ENCODE peak calls at places on chromosomes 5 and 9, in five cellular contexts. P is neuronal stem cell, E is trophoblast cell, F is IMR-90, B is mesenchymal stem cell. O is an unnamed sample.

GRCh38 chr9:18542837-18543405 is 69.0 kb downstream of the ADAMTSL1 start:
- DNase-seq in P (no peak), E (no peak), F (peak; percentile 51), B (peak; percentile 6), O (no peak)

GRCh38 chr5:124888622-124889521 is 142.4 kb upstream of the ZNF608 start:
- DNase-seq in P (no peak), E (no peak), F (no peak), B (peak; percentile 17), O (no peak)

GRCh38 chr5:67206381-67207328 is 10.1 kb upstream of the CD180 start:
- DNase-seq in P (no peak), E (peak; percentile 83), F (peak; percentile 84), B (no peak), O (no peak)

GRCh38 chr9:80197661-80198060 is 625.9 kb downstream of the TLE4 start:
- DNase-seq in P (no peak), E (no peak), F (peak; percentile 84), B (no peak), O (no peak)

GRCh38 chr9:134065720-134066419 is 2.0 kb downstream of the BRD3 start:
- DNase-seq in P (no peak), E (no peak), F (peak; percentile 66), B (peak; percentile 81), O (peak; percentile 28)

GRCh38 chr5:94111209-94112004 is 370.0 kb upstream of the POU5F2 start:
- DNase-seq in P (peak; percentile 79), E (peak; percentile 95), F (peak; percentile 95), B (peak; percentile 95), O (peak; percentile 98)

GRCh38 chr9:132404228-132404881 is 2.3 kb downstream of the TTF1 start:
- DNase-seq in P (no peak), E (no peak), F (no peak), B (peak; percentile 26), O (no peak)

GRCh38 chr5:142432369-142432863 is 107.6 kb upstream of the SPRY4 start:
- DNase-seq in P (no peak), E (no peak), F (no peak), B (no peak), O (no peak)

GRCh38 chr9:86731511-86731993 is 215.8 kb downstream of the GAS1 start:
- DNase-seq in P (no peak), E (no peak), F (peak; percentile 78), B (no peak), O (no peak)

GRCh38 chr5:178642351-178642909 is 15.6 kb upstream of the CLK4 start:
- DNase-seq in P (no peak), E (peak; percentile 94), F (peak; percentile 79), B (peak; percentile 90), O (no peak)

GRCh38 chr9:29697011-29697410 is 2123.7 kb upstream of the C9orf72 start:
- DNase-seq in P (no peak), E (no peak), F (no peak), B (peak; percentile 48), O (no peak)

GRCh38 chr5:96567188-96567587 is 95.0 kb upstream of the CAST start:
- DNase-seq in P (no peak), E (no peak), F (peak; percentile 43), B (peak; percentile 87), O (no peak)

GRCh38 chr5:145806923-145807322 is 28.2 kb downstream of the PRELID2 start:
- DNase-seq in P (no peak), E (no peak), F (peak; percentile 10), B (peak; percentile 64), O (no peak)

GRCh38 chr9:117936185-117936758 is 232.1 kb downstream of the TLR4 start:
- DNase-seq in P (no peak), E (no peak), F (no peak), B (no peak), O (no peak)
- H3K27ac ChIP-seq in P (no peak overlapping the region), E (peak overlapping the region; percentile 75), F (no peak overlapping the region), B (no peak overlapping the region), O (no peak overlapping the region)

DNA sequence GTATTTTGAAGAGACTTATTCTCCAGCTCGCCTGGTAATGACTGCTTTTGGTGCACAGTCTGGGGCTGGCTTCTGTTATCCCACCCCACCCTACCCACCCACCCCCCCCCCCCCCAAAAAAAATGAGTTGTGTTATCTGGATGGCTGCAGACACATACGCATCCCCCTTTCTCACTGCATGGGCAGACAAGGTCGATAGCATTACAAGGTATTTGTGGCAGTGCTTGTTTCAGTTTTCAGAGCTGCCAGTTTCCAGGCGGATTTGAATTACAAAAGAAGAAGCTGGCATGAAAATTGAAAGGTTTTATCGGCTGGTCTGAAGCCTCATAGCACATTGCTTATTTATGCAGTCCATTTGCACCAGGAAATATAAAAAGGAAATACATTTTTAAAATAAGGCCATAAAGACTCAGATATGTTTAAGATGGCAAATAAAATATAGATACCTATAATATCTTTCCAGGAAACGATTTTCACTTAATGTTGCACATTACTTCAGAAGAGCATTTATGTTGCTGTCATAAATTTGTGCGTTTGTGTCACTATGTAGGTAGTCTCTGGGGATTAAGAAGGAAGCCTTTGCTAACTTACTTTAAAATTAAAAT is 85.1 kb upstream of the GRHPR start:
- DNase-seq in P (no peak), E (no peak), F (no peak), B (no peak), O (no peak)
- H3K4me1 ChIP-seq in P (peaks cover 27% of the 10 kb centered on the region), E (no peaks in the 10 kb centered on the region), F (no peaks in the 10 kb centered on the region), B (no peaks in the 10 kb centered on the region), O (peaks cover 4% of the 10 kb centered on the region)

GRCh38 chr9:3526903-3527652 is 1.3 kb upstream of the RFX3 start:
- DNase-seq in P (peak; percentile 41), E (no peak), F (peak; percentile 13), B (peak; percentile 50), O (peak; percentile 61)
- H3K14ac ChIP-seq in P (peak overlapping the region; percentile 48), E (peak overlapping the region; percentile 97), F (peak overlapping the region; percentile 99), B (peak overlapping the region; percentile 99), O (peak overlapping the region; percentile 98)

DNA sequence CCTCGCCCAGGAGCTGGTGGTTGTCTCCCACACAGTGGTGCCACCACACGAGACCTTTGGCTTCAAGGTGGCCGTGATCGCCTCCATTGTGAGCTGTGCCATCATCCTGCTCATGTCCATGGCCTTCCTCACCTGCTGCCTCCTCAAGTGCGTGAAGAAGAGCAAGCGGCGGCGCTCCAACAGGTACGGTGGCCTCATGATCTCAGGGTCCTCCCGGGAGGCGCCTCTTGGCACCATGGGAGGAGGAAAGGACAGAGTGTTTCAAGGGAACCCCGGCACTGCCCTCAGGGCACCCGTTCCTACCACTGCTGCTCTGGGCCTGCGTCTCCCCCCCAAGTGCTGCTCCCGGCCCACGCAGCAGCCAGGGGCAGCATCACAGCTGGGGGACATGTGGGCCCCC is 18.2 kb upstream of the CARD19 start:
- DNase-seq in P (no peak), E (no peak), F (no peak), B (no peak), O (no peak)
- H3K27ac ChIP-seq in P (no peak overlapping the region), E (no peak overlapping the region), F (no peak overlapping the region), B (no peak overlapping the region), O (no peak overlapping the region)

GRCh38 chr5:158966691-158967090 is 133.0 kb downstream of the EBF1 start:
- DNase-seq in P (no peak), E (no peak), F (no peak), B (no peak), O (no peak)

GRCh38 chr5:158968160-158968559 is 131.6 kb downstream of the EBF1 start:
- DNase-seq in P (no peak), E (no peak), F (no peak), B (no peak), O (no peak)

GRCh38 chr5:158967566-158967965 is 132.2 kb downstream of the EBF1 start:
- DNase-seq in P (no peak), E (no peak), F (peak; percentile 32), B (peak; percentile 17), O (no peak)

GRCh38 chr5:158975363-158975762 is 124.4 kb downstream of the EBF1 start:
- DNase-seq in P (no peak), E (no peak), F (no peak), B (no peak), O (no peak)

DNA sequence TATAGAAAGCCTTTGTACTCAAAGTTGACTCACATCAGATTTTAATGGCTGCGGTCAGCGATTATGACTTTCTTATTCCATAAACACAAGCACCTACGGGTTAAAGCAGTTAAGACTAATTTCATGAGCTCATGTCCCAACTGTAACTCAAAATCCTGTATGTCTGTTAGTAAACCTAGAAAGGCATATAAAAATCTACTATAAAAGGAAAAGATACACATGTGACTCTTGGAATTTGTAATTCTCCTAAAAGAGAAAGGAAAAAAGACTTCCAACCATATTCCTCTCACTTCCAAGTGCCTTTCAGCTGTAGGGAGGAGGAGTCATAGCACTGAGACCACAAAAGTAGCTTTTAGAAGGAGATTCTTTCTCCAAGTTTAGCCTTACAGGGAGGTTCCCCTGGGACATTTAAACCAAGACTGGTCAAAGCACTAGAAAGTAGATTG is 129.1 kb downstream of the EBF1 start:
- DNase-seq in P (no peak), E (no peak), F (peak; percentile 21), B (no peak), O (no peak)
- H3K4me1 ChIP-seq in P (peaks cover 4% of the 10 kb centered on the region), E (no peaks in the 10 kb centered on the region), F (no peaks in the 10 kb centered on the region), B (no peaks in the 10 kb centered on the region), O (no peaks in the 10 kb centered on the region)

GRCh38 chr9:119092125-119092524 is 277.1 kb downstream of the BRINP1 start:
- DNase-seq in P (no peak), E (no peak), F (no peak), B (no peak), O (no peak)

GRCh38 chr9:119086590-119086989 is 282.6 kb downstream of the BRINP1 start:
- DNase-seq in P (no peak), E (no peak), F (no peak), B (no peak), O (peak; percentile 39)

GRCh38 chr9:119091074-119091473 is 278.2 kb downstream of the BRINP1 start:
- DNase-seq in P (no peak), E (peak; percentile 11), F (no peak), B (no peak), O (no peak)

DNA sequence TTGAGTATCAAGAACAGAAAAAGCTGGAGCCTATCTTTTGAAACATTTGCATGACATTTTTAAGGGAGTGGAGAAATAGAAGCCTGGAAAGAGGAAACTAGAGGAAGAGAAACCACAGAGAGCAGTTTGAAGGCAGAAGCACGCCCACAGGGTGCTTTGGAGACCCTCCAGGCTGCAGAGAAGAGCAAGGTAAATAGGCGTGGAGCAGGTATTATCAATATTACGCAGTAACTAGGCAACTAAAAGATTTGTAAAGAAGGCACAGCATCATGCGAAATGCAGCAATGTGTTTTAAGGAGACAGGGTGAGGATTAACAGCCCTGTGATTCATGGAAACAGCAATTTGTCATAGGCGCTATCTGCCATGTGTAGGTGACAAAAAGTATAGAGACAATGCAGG is 281.2 kb downstream of the BRINP1 start:
- DNase-seq in P (no peak), E (no peak), F (no peak), B (no peak), O (no peak)
- H3K14ac ChIP-seq in P (no peak overlapping the region), E (no peak overlapping the region), F (no peak overlapping the region), B (no peak overlapping the region), O (no peak overlapping the region)

DNA sequence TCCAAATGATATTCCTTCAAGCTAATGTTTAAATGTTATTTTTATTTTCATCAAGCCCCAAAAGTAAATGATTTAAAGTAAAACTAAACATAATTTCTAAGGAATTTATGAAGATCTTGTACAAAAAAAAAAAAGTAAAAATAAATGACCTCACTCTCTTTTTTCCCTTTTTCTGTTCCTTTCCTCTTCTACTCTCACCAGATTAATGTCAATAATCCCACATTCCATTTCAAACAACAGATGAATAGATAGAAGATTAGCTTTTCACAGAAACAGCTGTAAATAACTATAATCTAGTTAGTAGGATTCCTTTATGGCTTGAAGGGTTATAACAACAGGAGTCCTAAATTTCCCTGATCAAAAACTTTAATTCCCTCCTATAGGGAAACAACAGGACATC is 88.1 kb downstream of the EFNA5 start:
- DNase-seq in P (no peak), E (no peak), F (no peak), B (no peak), O (no peak)
- H3K27ac ChIP-seq in P (no peak overlapping the region), E (no peak overlapping the region), F (no peak overlapping the region), B (no peak overlapping the region), O (no peak overlapping the region)